ENCODE peak calls at places on chromosome 15, in seven cellular contexts. One of them, this sample, is unnamed.

GRCh38 chr15:81548350-81549116 is 174.5 kb upstream of the TMC3 start:
- DNase-seq in psoas muscle: no peak
- DNase-seq in AG04449: no peak
- DNase-seq in thyroid gland: no peak
- DNase-seq in adrenal gland: no peak
- DNase-seq in breast epithelium: no peak
- DNase-seq in mammary epithelial cell: no peak
- DNase-seq in this sample: no peak

GRCh38 chr15:25180606-25181289 is 226.0 kb downstream of the SNRPN start:
- DNase-seq in thyroid gland: no peak
- DNase-seq in breast epithelium: peak; percentile 6
- DNase-seq in mammary epithelial cell: no peak
- DNase-seq in adrenal gland: peak; percentile 7
- DNase-seq in psoas muscle: no peak
- DNase-seq in AG04449: no peak
- DNase-seq in this sample: no peak

GRCh38 chr15:89772933-89773583 is 3.1 kb upstream of the MESP2 start:
- DNase-seq in AG04449: no peak
- DNase-seq in adrenal gland: no peak
- DNase-seq in breast epithelium: no peak
- DNase-seq in mammary epithelial cell: peak; percentile 58
- DNase-seq in thyroid gland: no peak
- DNase-seq in psoas muscle: no peak
- DNase-seq in this sample: no peak

GRCh38 chr15:100234158-100235029 is 107.4 kb downstream of the ADAMTS17 start:
- DNase-seq in adrenal gland: no peak
- DNase-seq in mammary epithelial cell: no peak
- DNase-seq in breast epithelium: no peak
- DNase-seq in AG04449: no peak
- DNase-seq in psoas muscle: peak; percentile 73
- DNase-seq in thyroid gland: no peak
- DNase-seq in this sample: no peak

GRCh38 chr15:89888214-89888804 is 5.5 kb downstream of the AP3S2 start:
- DNase-seq in thyroid gland: no peak
- DNase-seq in psoas muscle: no peak
- DNase-seq in mammary epithelial cell: peak; percentile 44
- DNase-seq in AG04449: peak; percentile 69
- DNase-seq in adrenal gland: no peak
- DNase-seq in breast epithelium: no peak
- DNase-seq in this sample: peak; percentile 20

GRCh38 chr15:41207687-41208448 is 22.7 kb downstream of the EXD1 start:
- DNase-seq in adrenal gland: no peak
- DNase-seq in AG04449: no peak
- DNase-seq in breast epithelium: peak; percentile 47
- DNase-seq in psoas muscle: no peak
- DNase-seq in thyroid gland: no peak
- DNase-seq in mammary epithelial cell: peak; percentile 90
- DNase-seq in this sample: no peak

GRCh38 chr15:50247819-50248650 is 17.5 kb downstream of the HDC start:
- DNase-seq in thyroid gland: peak; percentile 40
- DNase-seq in mammary epithelial cell: peak; percentile 78
- DNase-seq in psoas muscle: no peak
- DNase-seq in breast epithelium: no peak
- DNase-seq in AG04449: no peak
- DNase-seq in adrenal gland: no peak
- DNase-seq in this sample: no peak

GRCh38 chr15:75945953-75946352 is 42.3 kb downstream of the FBXO22 start:
- DNase-seq in AG04449: no peak
- DNase-seq in psoas muscle: no peak
- DNase-seq in thyroid gland: no peak
- DNase-seq in breast epithelium: no peak
- DNase-seq in adrenal gland: no peak
- DNase-seq in mammary epithelial cell: peak; percentile 31
- DNase-seq in this sample: no peak

GRCh38 chr15:70589221-70589620 is 174.1 kb downstream of the UACA start:
- DNase-seq in adrenal gland: no peak
- DNase-seq in AG04449: peak; percentile 70
- DNase-seq in breast epithelium: no peak
- DNase-seq in psoas muscle: no peak
- DNase-seq in thyroid gland: no peak
- DNase-seq in mammary epithelial cell: peak; percentile 51
- DNase-seq in this sample: no peak

GRCh38 chr15:29278436-29279099 is 8.9 kb upstream of the NSMCE3 start:
- DNase-seq in adrenal gland: no peak
- DNase-seq in AG04449: peak; percentile 85
- DNase-seq in thyroid gland: peak; percentile 87
- DNase-seq in mammary epithelial cell: peak; percentile 73
- DNase-seq in psoas muscle: no peak
- DNase-seq in breast epithelium: no peak
- DNase-seq in this sample: peak; percentile 60

DNA sequence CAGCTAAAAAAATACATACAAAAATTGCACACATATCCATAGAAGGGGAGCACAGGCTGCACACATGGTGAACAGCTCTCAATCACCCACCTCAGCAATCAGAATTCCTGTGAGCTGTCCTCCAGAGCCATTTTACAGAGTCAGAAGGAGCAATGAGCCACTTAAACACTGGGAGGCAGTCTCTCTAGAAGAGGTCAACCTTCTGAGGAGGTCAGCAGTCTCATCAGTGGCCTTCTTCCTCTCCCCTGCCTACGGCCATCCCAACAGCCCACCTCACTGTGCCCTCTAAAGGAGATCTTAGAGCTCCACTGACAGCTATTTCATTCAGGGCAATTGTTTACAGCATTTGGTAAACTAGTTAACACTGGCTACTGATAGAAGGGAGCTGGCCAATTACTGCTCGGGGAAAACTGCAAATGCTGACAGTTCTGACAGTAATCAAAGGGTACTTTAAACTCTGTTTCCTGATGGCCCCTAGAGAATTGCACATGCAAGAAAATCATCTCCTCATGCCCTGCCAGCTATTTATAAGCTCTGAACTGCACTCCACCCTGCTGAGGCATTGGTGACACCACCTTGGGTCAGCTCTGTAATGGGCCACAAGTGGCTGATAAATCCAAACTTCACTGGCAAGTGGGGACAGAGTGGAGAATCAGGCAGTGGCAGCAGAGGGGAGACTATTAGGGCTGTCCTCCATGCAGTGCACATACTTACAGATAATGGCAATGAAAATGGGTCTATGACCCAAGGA is 42.1 kb upstream of the TSPAN3 start:
- DNase-seq in adrenal gland: no peak
- DNase-seq in thyroid gland: no peak
- DNase-seq in psoas muscle: no peak
- DNase-seq in breast epithelium: no peak
- DNase-seq in mammary epithelial cell: no peak
- DNase-seq in AG04449: no peak
- DNase-seq in this sample: no peak
- TF ChIP-seq CTCF in adrenal gland: no peak
- TF ChIP-seq CTCF in thyroid gland: no peak
- TF ChIP-seq CTCF in psoas muscle: no peak
- TF ChIP-seq CTCF in breast epithelium: no peak
- TF ChIP-seq CTCF in mammary epithelial cell: no peak
- TF ChIP-seq CTCF in AG04449: no peak
- TF ChIP-seq CTCF in this sample: peak; percentile 9

GRCh38 chr15:62895905-62896316 is 146.6 kb upstream of the TPM1 start:
- DNase-seq in AG04449: peak; percentile 84
- DNase-seq in breast epithelium: no peak
- DNase-seq in thyroid gland: no peak
- DNase-seq in adrenal gland: no peak
- DNase-seq in psoas muscle: no peak
- DNase-seq in mammary epithelial cell: peak; percentile 84
- DNase-seq in this sample: peak; percentile 98
- H3K4me3 ChIP-seq in AG04449: no peak overlapping the region
- H3K4me3 ChIP-seq in breast epithelium: no peak overlapping the region
- H3K4me3 ChIP-seq in thyroid gland: no peak overlapping the region
- H3K4me3 ChIP-seq in adrenal gland: no peak overlapping the region
- H3K4me3 ChIP-seq in psoas muscle: no peak overlapping the region
- H3K4me3 ChIP-seq in mammary epithelial cell: no peak overlapping the region
- H3K4me3 ChIP-seq in this sample: no peak overlapping the region

GRCh38 chr15:78396976-78397375 is 41.0 kb upstream of the IREB2 start:
- DNase-seq in mammary epithelial cell: no peak
- DNase-seq in breast epithelium: peak; percentile 28
- DNase-seq in adrenal gland: peak; percentile 88
- DNase-seq in AG04449: no peak
- DNase-seq in psoas muscle: peak; percentile 77
- DNase-seq in thyroid gland: peak; percentile 67
- DNase-seq in this sample: no peak
- TF ChIP-seq CTCF in mammary epithelial cell: peak; percentile 37
- TF ChIP-seq CTCF in breast epithelium: no peak
- TF ChIP-seq CTCF in adrenal gland: peak; percentile 53
- TF ChIP-seq CTCF in AG04449: peak; percentile 3
- TF ChIP-seq CTCF in psoas muscle: peak; percentile 39
- TF ChIP-seq CTCF in thyroid gland: no peak
- TF ChIP-seq CTCF in this sample: peak; percentile 47

GRCh38 chr15:20294651-20295237 is 246.9 kb downstream of the GOLGA6L6 start:
- DNase-seq in adrenal gland: no peak
- DNase-seq in breast epithelium: peak; percentile 17
- DNase-seq in thyroid gland: no peak
- DNase-seq in mammary epithelial cell: no peak
- DNase-seq in psoas muscle: peak; percentile 63
- DNase-seq in AG04449: no peak
- DNase-seq in this sample: no peak

GRCh38 chr15:20295238-20295811 is 246.3 kb downstream of the GOLGA6L6 start:
- DNase-seq in mammary epithelial cell: no peak
- DNase-seq in thyroid gland: no peak
- DNase-seq in adrenal gland: no peak
- DNase-seq in breast epithelium: peak; percentile 18
- DNase-seq in AG04449: no peak
- DNase-seq in psoas muscle: no peak
- DNase-seq in this sample: no peak
- H3K4me3 ChIP-seq in mammary epithelial cell: no peak overlapping the region
- H3K4me3 ChIP-seq in thyroid gland: no peak overlapping the region
- H3K4me3 ChIP-seq in adrenal gland: no peak overlapping the region
- H3K4me3 ChIP-seq in breast epithelium: no peak overlapping the region
- H3K4me3 ChIP-seq in AG04449: no peak overlapping the region
- H3K4me3 ChIP-seq in psoas muscle: no peak overlapping the region
- H3K4me3 ChIP-seq in this sample: no peak overlapping the region

DNA sequence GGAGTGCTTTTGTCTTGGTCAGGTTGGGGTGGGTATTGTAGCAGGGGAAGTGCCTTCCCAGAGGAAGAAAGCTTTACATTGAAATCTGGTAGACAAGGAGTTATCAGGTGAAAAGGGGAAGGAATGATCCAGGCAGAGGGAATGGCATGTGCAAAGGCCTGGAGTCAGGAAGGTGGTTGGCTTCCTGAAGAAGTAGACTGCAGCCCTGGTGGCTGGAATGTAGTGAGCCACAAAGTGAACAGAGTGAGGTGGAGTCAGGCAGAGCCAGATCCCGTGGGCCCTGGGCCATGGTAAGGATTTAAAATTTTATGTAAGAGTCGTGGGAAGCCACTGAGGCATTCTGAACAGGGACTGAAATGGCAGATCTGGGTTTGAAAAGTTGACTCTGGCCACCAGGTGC is 58.3 kb downstream of the RAB11A start:
- DNase-seq in breast epithelium: no peak
- DNase-seq in AG04449: no peak
- DNase-seq in mammary epithelial cell: no peak
- DNase-seq in adrenal gland: no peak
- DNase-seq in thyroid gland: no peak
- DNase-seq in psoas muscle: no peak
- DNase-seq in this sample: no peak
- TF ChIP-seq CTCF in breast epithelium: no peak
- TF ChIP-seq CTCF in AG04449: peak; percentile 25
- TF ChIP-seq CTCF in mammary epithelial cell: peak; percentile 27
- TF ChIP-seq CTCF in adrenal gland: no peak
- TF ChIP-seq CTCF in thyroid gland: no peak
- TF ChIP-seq CTCF in psoas muscle: no peak
- TF ChIP-seq CTCF in this sample: peak; percentile 45

This sample was measured in epithelial cell of proximal tubule.